ENCODE peak calls at places on chromosomes 2 and 18, in four cellular contexts. M, B, H and S are unnamed samples.

GRCh38 chr2:232406556-232407310 is at the start of gene ALPG:
- DNase-seq in M (no peak), B (no peak), H (no peak), S (no peak)

GRCh38 chr2:182415771-182416170 is 11.1 kb downstream of the PDE1A start:
- DNase-seq in M (no peak), B (no peak), H (no peak), S (no peak)

GRCh38 chr2:173087793-173088493 is 12.3 kb downstream of the MAP3K20 start:
- DNase-seq in M (no peak), B (no peak), H (no peak), S (no peak)

GRCh38 chr2:213161759-213162514 is 10.5 kb upstream of the IKZF2 start:
- DNase-seq in M (no peak), B (no peak), H (peak; percentile 78), S (no peak)

GRCh38 chr18:37397814-37398213 is 167.8 kb downstream of the CELF4 start:
- DNase-seq in M (no peak), B (no peak), H (no peak), S (no peak)

GRCh38 chr18:34809697-34810096 is 99.6 kb downstream of the DTNA start:
- DNase-seq in M (no peak), B (no peak), H (peak; percentile 25), S (no peak)

GRCh38 chr2:215356948-215357461 is 45.1 kb downstream of the ATIC start:
- DNase-seq in M (no peak), B (no peak), H (peak; percentile 67), S (no peak)

GRCh38 chr2:63841254-63842022 is at the start of gene UGP2:
- DNase-seq in M (peak; percentile 71), B (peak; percentile 69), H (peak; percentile 96), S (peak; percentile 65)

GRCh38 chr2:120368086-120368485 is 22.1 kb downstream of the INHBB start:
- DNase-seq in M (no peak), B (no peak), H (no peak), S (no peak)

GRCh38 chr2:55052087-55053061 is 2.1 kb upstream of the RTN4 start:
- DNase-seq in M (no peak), B (no peak), H (peak; percentile 48), S (no peak)

GRCh38 chr2:36562973-36563532 is 34.9 kb downstream of the FEZ2 start:
- DNase-seq in M (no peak), B (no peak), H (peak; percentile 39), S (no peak)

GRCh38 chr18:77124452-77124922 is 8.1 kb downstream of the MBP start:
- DNase-seq in M (no peak), B (no peak), H (peak; percentile 40), S (no peak)

GRCh38 chr18:49894827-49895226 is 81.5 kb upstream of the ACAA2 start:
- DNase-seq in M (no peak), B (no peak), H (no peak), S (no peak)

GRCh38 chr18:66211693-66212195 is 392.1 kb downstream of the CDH19 start:
- DNase-seq in M (no peak), B (no peak), H (no peak), S (no peak)

GRCh38 chr2:99651930-99652670 is 162.3 kb upstream of the REV1 start:
- DNase-seq in M (no peak), B (no peak), H (peak; percentile 86), S (no peak)

GRCh38 chr2:132573444-132574007 is 96.5 kb downstream of the LYPD1 start:
- DNase-seq in M (no peak), B (no peak), H (no peak), S (no peak)

GRCh38 chr18:7902399-7902839 is 335.3 kb downstream of the PTPRM start:
- DNase-seq in M (no peak), B (no peak), H (peak; percentile 63), S (no peak)

GRCh38 chr2:174477772-174478171 is 9.1 kb downstream of the GPR155 start:
- DNase-seq in M (no peak), B (no peak), H (no peak), S (no peak)

GRCh38 chr2:39107724-39108273 is 13.1 kb downstream of the SOS1 start:
- DNase-seq in M (no peak), B (no peak), H (no peak), S (no peak)

GRCh38 chr2:51734115-51734514 is 702.2 kb upstream of the NRXN1 start:
- DNase-seq in M (no peak), B (no peak), H (peak; percentile 13), S (no peak)

GRCh38 chr2:169091761-169092523 is 22.6 kb downstream of the DHRS9 start:
- DNase-seq in M (no peak), B (no peak), H (peak; percentile 80), S (no peak)

GRCh38 chr2:190507135-190507534 is 27.4 kb downstream of the NEMP2 start:
- DNase-seq in M (no peak), B (no peak), H (no peak), S (no peak)

GRCh38 chr2:197076652-197077051 is 150.1 kb upstream of the PGAP1 start:
- DNase-seq in M (no peak), B (no peak), H (no peak), S (no peak)

GRCh38 chr2:204010611-204011560 is 74.3 kb downstream of the ICOS start:
- DNase-seq in M (no peak), B (no peak), H (no peak), S (no peak)

GRCh38 chr2:241008711-241009121 is 10.3 kb downstream of the SNED1 start:
- DNase-seq in M (no peak), B (no peak), H (no peak), S (no peak)

GRCh38 chr18:77203071-77203470 is 46.6 kb upstream of the GALR1 start:
- DNase-seq in M (no peak), B (no peak), H (peak; percentile 5), S (no peak)

GRCh38 chr2:3041841-3042600 is 335.6 kb downstream of the EIPR1 start:
- DNase-seq in M (no peak), B (no peak), H (no peak), S (no peak)

GRCh38 chr2:74174909-74175308 is 3.8 kb downstream of the MOB1A start:
- DNase-seq in M (no peak), B (no peak), H (no peak), S (no peak)

GRCh38 chr2:240430595-240430994 is 4.9 kb upstream of the GPC1 start:
- DNase-seq in M (no peak), B (no peak), H (no peak), S (no peak)

GRCh38 chr2:149094217-149095015 is 55.9 kb downstream of the LYPD6B start:
- DNase-seq in M (no peak), B (no peak), H (peak; percentile 86), S (no peak)

GRCh38 chr2:230723363-230723762 is 10.7 kb downstream of the CAB39 start:
- DNase-seq in M (no peak), B (no peak), H (no peak), S (no peak)

GRCh38 chr18:50051288-50051687 is 143.7 kb downstream of the MYO5B start:
- DNase-seq in M (no peak), B (no peak), H (no peak), S (no peak)

GRCh38 chr2:211751853-211752252 is 786.7 kb downstream of the ERBB4 start:
- DNase-seq in M (no peak), B (no peak), H (no peak), S (no peak)

GRCh38 chr2:10328667-10329583 is 26.2 kb downstream of the HPCAL1 start:
- DNase-seq in M (no peak), B (no peak), H (no peak), S (no peak)

GRCh38 chr18:31410716-31411483 is 34.3 kb downstream of the DSG4 start:
- DNase-seq in M (no peak), B (no peak), H (no peak), S (no peak)